ENCODE peak calls at places on chromosomes 2 and 18, in five cellular contexts. One of them, this sample, is unnamed.

GRCh38 chr2:210762604-210763588 is 206.5 kb downstream of the CPS1 start:
- DNase-seq in astrocyte of the spinal cord: no peak
- DNase-seq in MCF 10A: no peak
- DNase-seq in lung: no peak
- DNase-seq in HCT116: no peak
- DNase-seq in this sample: no peak

GRCh38 chr18:62537042-62537894 is 14.4 kb downstream of the ZCCHC2 start:
- DNase-seq in astrocyte of the spinal cord: no peak
- DNase-seq in MCF 10A: no peak
- DNase-seq in lung: no peak
- DNase-seq in HCT116: no peak
- DNase-seq in this sample: no peak

GRCh38 chr2:220373878-220374277 is 746.4 kb downstream of the SLC4A3 start:
- DNase-seq in astrocyte of the spinal cord: peak; percentile 49
- DNase-seq in MCF 10A: peak; percentile 4
- DNase-seq in lung: no peak
- DNase-seq in HCT116: no peak
- DNase-seq in this sample: no peak

GRCh38 chr18:68796936-68797690 is 767 bp upstream of the CCDC102B start:
- DNase-seq in astrocyte of the spinal cord: peak; percentile 93
- DNase-seq in MCF 10A: peak; percentile 89
- DNase-seq in lung: peak; percentile 29
- DNase-seq in HCT116: no peak
- DNase-seq in this sample: no peak

GRCh38 chr2:136572335-136572734 is 193.0 kb upstream of the THSD7B start:
- DNase-seq in astrocyte of the spinal cord: no peak
- DNase-seq in MCF 10A: no peak
- DNase-seq in lung: no peak
- DNase-seq in HCT116: no peak
- DNase-seq in this sample: no peak

GRCh38 chr2:231189571-231190495 is 8.6 kb upstream of the ARMC9 start:
- DNase-seq in astrocyte of the spinal cord: peak; percentile 68
- DNase-seq in MCF 10A: no peak
- DNase-seq in lung: peak; percentile 39
- DNase-seq in HCT116: no peak
- DNase-seq in this sample: no peak

GRCh38 chr2:32702303-32703064 is 74.6 kb downstream of the TTC27 start:
- DNase-seq in astrocyte of the spinal cord: no peak
- DNase-seq in MCF 10A: no peak
- DNase-seq in lung: no peak
- DNase-seq in HCT116: no peak
- DNase-seq in this sample: no peak

GRCh38 chr18:75213610-75214009 is 3.0 kb downstream of the TSHZ1 start:
- DNase-seq in astrocyte of the spinal cord: peak; percentile 70
- DNase-seq in MCF 10A: peak; percentile 50
- DNase-seq in lung: no peak
- DNase-seq in HCT116: no peak
- DNase-seq in this sample: no peak

GRCh38 chr2:48438266-48438665 is 91.7 kb upstream of the STON1 start:
- DNase-seq in astrocyte of the spinal cord: no peak
- DNase-seq in MCF 10A: no peak
- DNase-seq in lung: no peak
- DNase-seq in HCT116: no peak
- DNase-seq in this sample: no peak

GRCh38 chr2:2251255-2251654 is 79.8 kb downstream of the MYT1L start:
- DNase-seq in astrocyte of the spinal cord: no peak
- DNase-seq in MCF 10A: no peak
- DNase-seq in lung: peak; percentile 13
- DNase-seq in HCT116: no peak
- DNase-seq in this sample: no peak

GRCh38 chr2:10408649-10409579 is 39.2 kb downstream of the ODC1 start:
- DNase-seq in astrocyte of the spinal cord: peak; percentile 69
- DNase-seq in MCF 10A: peak; percentile 90
- DNase-seq in lung: peak; percentile 87
- DNase-seq in HCT116: peak; percentile 79
- DNase-seq in this sample: no peak

GRCh38 chr2:6954586-6954985 is 37.4 kb downstream of the RNF144A start:
- DNase-seq in astrocyte of the spinal cord: no peak
- DNase-seq in MCF 10A: no peak
- DNase-seq in lung: peak; percentile 3
- DNase-seq in HCT116: no peak
- DNase-seq in this sample: no peak

GRCh38 chr2:201448701-201449100 is 2.6 kb downstream of the TRAK2 start:
- DNase-seq in astrocyte of the spinal cord: no peak
- DNase-seq in MCF 10A: peak; percentile 37
- DNase-seq in lung: no peak
- DNase-seq in HCT116: no peak
- DNase-seq in this sample: no peak

GRCh38 chr18:53153281-53153680 is 813.3 kb downstream of the DCC start:
- DNase-seq in astrocyte of the spinal cord: no peak
- DNase-seq in MCF 10A: peak; percentile 4
- DNase-seq in lung: no peak
- DNase-seq in HCT116: no peak
- DNase-seq in this sample: no peak

GRCh38 chr2:216776076-216776726 is 80.9 kb upstream of the IGFBP5 start:
- DNase-seq in astrocyte of the spinal cord: no peak
- DNase-seq in MCF 10A: no peak
- DNase-seq in lung: no peak
- DNase-seq in HCT116: no peak
- DNase-seq in this sample: no peak

GRCh38 chr18:48607049-48607984 is 68.5 kb downstream of the CTIF start:
- DNase-seq in astrocyte of the spinal cord: peak; percentile 93
- DNase-seq in MCF 10A: peak; percentile 43
- DNase-seq in lung: peak; percentile 54
- DNase-seq in HCT116: no peak
- DNase-seq in this sample: no peak

GRCh38 chr2:185806783-185807182 is 68.2 kb downstream of the FSIP2 start:
- DNase-seq in astrocyte of the spinal cord: no peak
- DNase-seq in MCF 10A: no peak
- DNase-seq in lung: no peak
- DNase-seq in HCT116: no peak
- DNase-seq in this sample: no peak

GRCh38 chr2:10229462-10230099 is 73.1 kb upstream of the HPCAL1 start:
- DNase-seq in astrocyte of the spinal cord: no peak
- DNase-seq in MCF 10A: no peak
- DNase-seq in lung: no peak
- DNase-seq in HCT116: no peak
- DNase-seq in this sample: peak; percentile 73

GRCh38 chr2:19887508-19887907 is 14.3 kb downstream of the TTC32 start:
- DNase-seq in astrocyte of the spinal cord: no peak
- DNase-seq in MCF 10A: no peak
- DNase-seq in lung: peak; percentile 27
- DNase-seq in HCT116: no peak
- DNase-seq in this sample: no peak

GRCh38 chr18:3048121-3048520 is 35.2 kb upstream of the LPIN2 start:
- DNase-seq in astrocyte of the spinal cord: no peak
- DNase-seq in MCF 10A: no peak
- DNase-seq in lung: no peak
- DNase-seq in HCT116: no peak
- DNase-seq in this sample: no peak

GRCh38 chr2:66899109-66899508 is 464.2 kb downstream of the MEIS1 start:
- DNase-seq in astrocyte of the spinal cord: no peak
- DNase-seq in MCF 10A: no peak
- DNase-seq in lung: no peak
- DNase-seq in HCT116: no peak
- DNase-seq in this sample: no peak

GRCh38 chr2:25590921-25591505 is 82.4 kb downstream of the DTNB start:
- DNase-seq in astrocyte of the spinal cord: no peak
- DNase-seq in MCF 10A: no peak
- DNase-seq in lung: no peak
- DNase-seq in HCT116: no peak
- DNase-seq in this sample: no peak

GRCh38 chr2:120863661-120864320 is 128.1 kb downstream of the GLI2 start:
- DNase-seq in astrocyte of the spinal cord: peak; percentile 75
- DNase-seq in MCF 10A: peak; percentile 87
- DNase-seq in lung: no peak
- DNase-seq in HCT116: peak; percentile 45
- DNase-seq in this sample: peak; percentile 68

GRCh38 chr2:219294356-219295351 is 14.5 kb downstream of the PTPRN start:
- DNase-seq in astrocyte of the spinal cord: peak; percentile 77
- DNase-seq in MCF 10A: peak; percentile 79
- DNase-seq in lung: peak; percentile 89
- DNase-seq in HCT116: peak; percentile 78
- DNase-seq in this sample: no peak

DNA sequence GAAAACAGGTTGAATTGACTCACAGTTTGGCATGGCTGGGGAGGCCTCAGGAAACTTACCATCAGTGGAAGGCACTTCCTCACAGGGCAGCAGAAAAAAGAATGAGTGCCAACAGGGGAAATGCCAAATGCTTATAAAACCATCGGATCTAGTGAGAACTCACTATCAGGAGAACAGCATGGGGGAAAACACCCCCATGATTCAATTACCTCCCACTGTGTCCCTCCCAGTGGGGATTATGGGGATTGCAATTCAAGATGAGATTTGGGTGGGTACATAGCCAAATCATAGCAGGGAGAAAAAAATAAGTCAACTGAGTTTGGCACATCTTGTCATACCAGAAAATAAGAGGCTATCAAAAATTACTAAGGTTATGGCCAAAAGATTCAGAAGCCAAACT is 96.3 kb downstream of the TRIP12 start:
- DNase-seq in astrocyte of the spinal cord: no peak
- DNase-seq in MCF 10A: peak; percentile 0
- DNase-seq in lung: no peak
- DNase-seq in HCT116: no peak
- DNase-seq in this sample: no peak
- TF ChIP-seq CTCF in astrocyte of the spinal cord: no peak
- TF ChIP-seq CTCF in MCF 10A: no peak
- TF ChIP-seq CTCF in lung: no peak
- TF ChIP-seq CTCF in HCT116: peak; percentile 27
- TF ChIP-seq CTCF in this sample: peak; percentile 21

DNA sequence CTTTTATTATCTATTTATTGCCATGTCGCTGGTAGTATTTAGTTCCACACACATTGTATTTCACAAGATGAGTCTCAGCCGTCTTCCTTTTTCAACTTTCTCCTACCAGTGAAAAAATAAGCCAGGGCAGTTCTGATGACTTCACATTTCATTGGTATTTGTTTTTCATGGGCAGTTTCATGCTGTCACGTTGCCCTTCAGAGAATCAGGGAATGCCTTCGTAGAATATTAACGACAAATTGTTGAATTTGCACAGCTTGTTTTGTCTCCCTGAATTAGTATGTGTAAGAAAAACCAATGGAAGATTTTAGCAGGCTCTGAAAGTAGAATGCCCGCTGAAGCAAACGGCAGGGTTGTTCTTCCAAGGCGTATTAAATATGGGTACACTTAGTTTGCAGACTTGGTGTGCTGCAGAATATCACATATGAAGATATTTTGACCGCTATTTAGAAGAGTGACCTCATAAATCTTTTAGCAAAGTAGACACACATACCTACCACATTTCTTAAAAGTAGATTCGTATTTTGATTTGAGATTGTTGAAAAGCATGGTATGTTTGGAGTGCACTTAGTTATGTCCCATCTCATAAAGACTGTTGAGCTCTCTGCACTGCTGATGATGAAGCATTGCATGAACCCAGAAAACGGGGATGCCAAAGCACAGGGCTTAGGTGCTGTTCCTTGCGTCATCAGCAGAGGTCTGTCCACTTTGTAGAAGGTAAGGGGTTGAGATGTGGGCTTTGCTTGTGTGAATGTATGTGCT is 2.9 kb downstream of the NEDD4L start:
- DNase-seq in astrocyte of the spinal cord: no peak
- DNase-seq in MCF 10A: no peak
- DNase-seq in lung: no peak
- DNase-seq in HCT116: no peak
- DNase-seq in this sample: no peak
- TF ChIP-seq CTCF in astrocyte of the spinal cord: no peak
- TF ChIP-seq CTCF in MCF 10A: no peak
- TF ChIP-seq CTCF in lung: no peak
- TF ChIP-seq CTCF in HCT116: no peak
- TF ChIP-seq CTCF in this sample: no peak

DNA sequence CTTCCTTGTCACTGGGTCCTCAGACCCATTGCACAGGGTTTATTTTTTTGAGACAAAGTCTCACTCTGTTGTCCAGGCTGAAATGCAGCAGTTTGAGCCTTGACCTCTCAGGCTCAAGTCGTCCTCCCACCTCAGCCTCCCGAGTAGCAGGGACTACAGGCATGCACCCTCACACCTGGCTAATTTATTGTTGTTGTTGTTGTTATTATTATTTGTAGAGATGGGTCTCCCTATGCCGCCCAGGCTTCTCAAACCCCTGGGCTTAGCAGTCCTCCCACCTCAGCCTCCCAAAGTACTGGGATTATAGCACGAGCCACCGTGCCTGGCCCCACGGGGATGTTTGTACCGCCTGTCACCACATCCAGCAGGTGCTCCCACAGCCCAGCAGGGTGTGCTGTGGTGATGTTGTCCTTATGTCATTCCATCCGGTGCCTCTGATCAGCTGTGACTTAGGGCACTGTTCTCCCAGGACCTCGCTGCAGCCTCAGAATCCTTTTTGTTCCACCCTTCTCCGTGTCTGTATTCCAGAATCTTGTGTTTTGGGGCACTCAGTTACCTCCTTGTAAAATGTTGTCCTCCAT is 182.3 kb downstream of the INO80D start:
- DNase-seq in astrocyte of the spinal cord: no peak
- DNase-seq in MCF 10A: peak; percentile 49
- DNase-seq in lung: no peak
- DNase-seq in HCT116: peak; percentile 51
- DNase-seq in this sample: no peak
- TF ChIP-seq CTCF in astrocyte of the spinal cord: peak; percentile 25
- TF ChIP-seq CTCF in MCF 10A: peak; percentile 11
- TF ChIP-seq CTCF in lung: no peak
- TF ChIP-seq CTCF in HCT116: peak; percentile 71
- TF ChIP-seq CTCF in this sample: peak; percentile 66

GRCh38 chr2:42327125-42327524 is 33.9 kb downstream of the COX7A2L start:
- DNase-seq in astrocyte of the spinal cord: no peak
- DNase-seq in MCF 10A: no peak
- DNase-seq in lung: no peak
- DNase-seq in HCT116: no peak
- DNase-seq in this sample: no peak
- TF ChIP-seq CTCF in astrocyte of the spinal cord: no peak
- TF ChIP-seq CTCF in MCF 10A: no peak
- TF ChIP-seq CTCF in lung: no peak
- TF ChIP-seq CTCF in HCT116: no peak
- TF ChIP-seq CTCF in this sample: no peak

DNA sequence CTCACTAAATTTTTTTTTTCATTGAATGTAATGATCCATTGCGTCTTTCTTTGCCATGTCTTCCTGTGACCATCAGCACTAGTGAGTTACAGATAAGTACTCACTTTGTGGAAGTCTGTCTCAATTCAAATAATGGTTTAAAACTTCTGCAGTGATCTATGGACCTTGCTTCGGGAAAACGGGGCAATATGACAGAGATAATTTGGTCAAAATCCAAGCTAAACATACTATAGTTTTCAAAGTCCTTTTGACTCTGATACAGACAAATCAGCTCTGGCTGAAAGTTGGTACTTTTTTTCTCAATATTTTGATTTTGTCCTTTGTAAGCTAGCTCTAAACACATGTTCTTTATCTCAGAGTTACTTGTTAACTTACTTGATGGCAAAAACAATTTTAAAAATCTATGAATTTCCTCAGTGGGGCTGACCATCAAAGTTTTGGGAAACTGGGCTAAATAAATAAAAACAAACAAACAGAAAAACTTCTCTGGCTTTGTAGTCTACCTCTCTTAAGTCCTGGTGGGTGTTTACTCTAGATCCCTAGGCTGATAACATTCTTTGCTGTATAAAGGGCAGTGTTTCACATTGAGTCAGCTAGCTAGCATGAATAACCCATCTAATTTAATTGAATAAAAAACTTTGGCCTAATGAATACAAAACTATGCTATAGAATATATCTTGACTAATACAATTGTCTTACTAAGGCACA is 327.6 kb downstream of the RDH14 start:
- DNase-seq in astrocyte of the spinal cord: peak; percentile 32
- DNase-seq in MCF 10A: no peak
- DNase-seq in lung: no peak
- DNase-seq in HCT116: no peak
- DNase-seq in this sample: no peak
- TF ChIP-seq CTCF in astrocyte of the spinal cord: no peak
- TF ChIP-seq CTCF in MCF 10A: no peak
- TF ChIP-seq CTCF in lung: no peak
- TF ChIP-seq CTCF in HCT116: no peak
- TF ChIP-seq CTCF in this sample: no peak